ENCODE peak calls at places on chromosomes 4 and X, in eight cellular contexts. R, K, Z, M, S, O, W and G are unnamed samples.

GRCh38 chr4:112199041-112199440 is 32.5 kb upstream of the AP1AR start:
- DNase-seq in R (no peak), K (no peak), Z (no peak), M (no peak), S (no peak), O (no peak), W (no peak), G (no peak)

GRCh38 chr4:18686338-18687039 is 664.9 kb upstream of the LCORL start:
- DNase-seq in R (no peak), K (no peak), Z (no peak), M (no peak), S (no peak), O (no peak), W (no peak), G (no peak)

GRCh38 chrX:39755152-39756032 is 342.4 kb downstream of the BCOR start:
- DNase-seq in R (peak), K (peak), Z (peak), M (no peak), S (peak), O (no peak), W (peak), G (no peak)

GRCh38 chrX:26262121-26262523 is 46.2 kb downstream of the MAGEB5 start:
- DNase-seq in R (peak), K (no peak), Z (no peak), M (no peak), S (no peak), O (no peak), W (no peak), G (no peak)

GRCh38 chr4:108140328-108140727 is 28.4 kb downstream of the LEF1 start:
- DNase-seq in R (no peak), K (no peak), Z (no peak), M (no peak), S (no peak), O (no peak), W (no peak), G (no peak)

GRCh38 chr4:11341337-11342043 is 87.2 kb downstream of the HS3ST1 start:
- DNase-seq in R (no peak), K (no peak), Z (no peak), M (no peak), S (no peak), O (no peak), W (no peak), G (no peak)

GRCh38 chr4:1723131-1723801 is 1.9 kb downstream of the TACC3 start:
- DNase-seq in R (no peak), K (no peak), Z (no peak), M (no peak), S (no peak), O (no peak), W (no peak), G (peak)

GRCh38 chr4:152106781-152107321 is 346.0 kb upstream of the GATB start:
- DNase-seq in R (no peak), K (no peak), Z (no peak), M (no peak), S (no peak), O (no peak), W (no peak), G (no peak)

GRCh38 chr4:140806175-140806574 is 50.0 kb upstream of the TBC1D9 start:
- DNase-seq in R (no peak), K (no peak), Z (no peak), M (no peak), S (no peak), O (no peak), W (no peak), G (no peak)

GRCh38 chr4:148795156-148795864 is 353.1 kb upstream of the NR3C2 start:
- DNase-seq in R (no peak), K (no peak), Z (peak), M (peak), S (no peak), O (no peak), W (no peak), G (no peak)

GRCh38 chr4:172979332-172979731 is 189.3 kb upstream of the GALNT7 start:
- DNase-seq in R (no peak), K (no peak), Z (no peak), M (no peak), S (no peak), O (no peak), W (no peak), G (no peak)
- H3K27ac ChIP-seq in R (no peak), K (no peak), Z (no peak), M (no peak), S (no peak), O (no peak), W (no peak), G (no peak)

GRCh38 chr4:30756553-30756952 is 36.4 kb downstream of the PCDH7 start:
- DNase-seq in R (no peak), K (no peak), Z (no peak), M (no peak), S (no peak), O (no peak), W (no peak), G (no peak)

GRCh38 chr4:30757357-30757756 is 37.2 kb downstream of the PCDH7 start:
- DNase-seq in R (peak), K (no peak), Z (no peak), M (no peak), S (no peak), O (no peak), W (no peak), G (no peak)

GRCh38 chr4:30753316-30753715 is 33.1 kb downstream of the PCDH7 start:
- DNase-seq in R (peak), K (no peak), Z (no peak), M (no peak), S (no peak), O (no peak), W (no peak), G (no peak)

GRCh38 chr4:30755306-30755705 is 35.1 kb downstream of the PCDH7 start:
- DNase-seq in R (no peak), K (no peak), Z (no peak), M (no peak), S (no peak), O (no peak), W (no peak), G (no peak)

DNA sequence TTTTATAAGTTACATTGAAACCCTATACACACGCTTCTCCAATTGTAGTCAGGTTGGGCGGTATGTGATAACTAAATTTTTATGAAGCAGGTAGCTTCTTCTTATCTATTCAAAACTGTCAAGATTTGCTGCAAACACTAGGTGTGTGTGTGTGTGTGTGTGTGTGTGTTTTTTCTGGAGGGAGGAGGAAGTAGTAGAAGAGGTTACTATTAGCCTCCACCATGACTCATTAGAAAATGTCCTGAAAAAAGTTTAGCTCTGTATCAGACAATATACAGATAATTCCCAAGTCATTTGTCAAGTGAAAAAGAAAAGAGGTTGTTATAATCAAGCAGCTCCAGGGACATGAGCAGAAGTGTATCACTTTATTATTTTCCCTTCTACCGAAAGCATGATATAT is 33.9 kb downstream of the PCDH7 start:
- DNase-seq in R (no peak), K (no peak), Z (no peak), M (no peak), S (no peak), O (no peak), W (no peak), G (no peak)
- H3K27ac ChIP-seq in R (no peak), K (no peak), Z (no peak), M (no peak), S (no peak), O (no peak), W (no peak), G (no peak)

GRCh38 chrX:48736303-48736702 is 25.2 kb upstream of the GLOD5 start:
- DNase-seq in R (no peak), K (no peak), Z (no peak), M (no peak), S (no peak), O (no peak), W (no peak), G (no peak)

GRCh38 chrX:48737213-48737938 is 24.2 kb upstream of the GLOD5 start:
- DNase-seq in R (peak), K (peak), Z (peak), M (peak), S (peak), O (peak), W (peak), G (peak)

GRCh38 chrX:48741834-48742233 is 19.7 kb upstream of the GLOD5 start:
- DNase-seq in R (no peak), K (no peak), Z (no peak), M (no peak), S (no peak), O (no peak), W (no peak), G (no peak)

GRCh38 chrX:48737940-48738339 is 23.6 kb upstream of the GLOD5 start:
- DNase-seq in R (no peak), K (no peak), Z (no peak), M (no peak), S (no peak), O (no peak), W (no peak), G (no peak)

GRCh38 chrX:48736878-48737212 is 24.7 kb upstream of the GLOD5 start:
- DNase-seq in R (no peak), K (no peak), Z (no peak), M (no peak), S (no peak), O (no peak), W (no peak), G (peak)
- H3K27ac ChIP-seq in R (peak), K (no peak), Z (no peak), M (no peak), S (no peak), O (peak), W (no peak), G (peak)

DNA sequence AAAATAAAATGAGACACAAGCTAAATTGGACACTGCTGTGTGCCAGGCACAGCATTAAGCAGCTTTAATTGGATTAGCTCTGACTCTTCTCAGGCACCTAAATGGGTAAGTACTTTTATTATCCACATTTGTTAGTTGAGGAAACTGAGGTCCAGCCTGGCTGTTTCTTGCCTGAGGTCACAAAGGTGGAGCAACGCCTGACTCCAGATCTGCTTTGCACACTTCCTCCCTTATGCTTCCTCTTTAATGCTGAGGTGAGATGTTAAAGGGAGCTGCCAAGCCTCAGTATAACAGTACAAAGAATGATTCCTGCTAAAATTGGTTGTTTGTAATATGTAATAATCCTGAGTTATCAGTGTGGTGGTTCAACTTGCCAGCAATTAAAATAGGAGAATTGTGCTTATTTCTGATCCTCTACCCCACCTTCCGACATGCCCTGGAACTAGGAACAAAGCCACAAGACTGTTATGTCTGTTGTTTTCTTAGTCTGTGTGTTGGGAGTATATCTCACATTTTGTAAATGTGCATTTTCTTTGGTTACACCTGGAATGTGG is 74.4 kb downstream of the AFF1 start:
- DNase-seq in R (no peak), K (no peak), Z (no peak), M (no peak), S (no peak), O (no peak), W (no peak), G (no peak)
- H3K27ac ChIP-seq in R (no peak), K (peak), Z (no peak), M (no peak), S (peak), O (no peak), W (no peak), G (no peak)

DNA sequence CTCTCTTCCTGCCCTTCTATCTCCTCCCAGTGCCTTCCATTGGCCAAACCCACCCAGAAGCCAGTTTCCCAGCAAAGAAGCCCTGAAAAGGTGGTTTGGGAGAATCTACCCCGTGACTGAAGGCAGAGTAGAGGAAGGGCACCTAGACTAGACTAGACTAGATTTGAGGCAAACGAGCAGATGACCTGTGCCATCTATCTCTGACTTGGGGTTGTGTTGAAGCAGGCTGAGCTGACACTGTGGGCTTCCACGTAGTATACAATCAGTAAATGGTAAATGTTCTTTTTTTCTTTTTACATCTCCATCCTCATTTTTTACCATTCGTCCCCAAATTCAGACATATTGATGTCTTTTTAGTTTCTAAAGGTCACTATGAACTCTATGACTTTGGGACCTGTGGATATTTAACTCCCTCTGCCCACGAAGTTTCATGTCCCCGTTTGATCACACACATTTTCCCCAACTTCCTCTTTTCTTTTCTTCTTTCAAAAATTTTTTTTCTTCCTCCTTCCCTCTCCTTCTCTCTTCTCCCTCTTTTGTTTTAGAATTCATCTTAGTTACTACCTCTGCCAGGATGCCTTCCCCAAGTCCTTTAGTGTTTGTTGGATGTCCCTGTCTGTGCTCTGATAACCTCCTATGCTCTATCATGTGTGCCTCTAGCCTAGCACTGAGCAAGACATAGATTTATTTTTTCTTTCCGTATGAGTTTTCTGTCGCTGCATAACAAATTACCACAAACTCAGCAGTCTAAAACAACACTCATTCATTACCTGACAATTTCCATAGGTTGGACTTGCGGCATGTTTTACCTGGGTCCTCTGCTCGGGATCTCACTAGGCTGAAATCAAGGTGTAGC is 6.2 kb upstream of the AFF1 start:
- DNase-seq in R (no peak), K (no peak), Z (peak), M (no peak), S (no peak), O (no peak), W (no peak), G (no peak)
- H3K27ac ChIP-seq in R (peak), K (peak), Z (no peak), M (no peak), S (peak), O (no peak), W (no peak), G (no peak)

GRCh38 chrX:82127228-82128123 is 925.6 kb downstream of the SH3BGRL start:
- DNase-seq in R (no peak), K (no peak), Z (no peak), M (no peak), S (no peak), O (no peak), W (no peak), G (peak)
- H3K27ac ChIP-seq in R (no peak), K (no peak), Z (no peak), M (no peak), S (no peak), O (no peak), W (no peak), G (no peak)